ENCODE peak calls at places on chromosomes 11 and 22, in six cellular contexts. K is endothelial cell of umbilical vein, G is foreskin fibroblast, E is pancreas, Z is choroid plexus epithelial cell, O is IMR-90. I is an unnamed sample.
A peak's percentile ranks its signal among the peaks of the same experiment; 100 is the strongest.

GRCh38 chr11:73716153-73717056 is 44.5 kb downstream of the RAB6A start:
- DNase-seq in K (peak; percentile 4), G (no peak), E (no peak), Z (no peak), O (peak; percentile 2), I (peak; percentile 26)

GRCh38 chr11:63592975-63593395 is 21.2 kb downstream of the PLAAT3 start:
- DNase-seq in K (no peak), G (no peak), E (no peak), Z (peak; percentile 77), O (peak; percentile 44), I (peak; percentile 45)

GRCh38 chr11:364991-365390 is 4.3 kb upstream of the B4GALNT4 start:
- DNase-seq in K (no peak), G (no peak), E (no peak), Z (no peak), O (no peak), I (no peak)

GRCh38 chr22:17013396-17014100 is 5.5 kb upstream of the GAB4 start:
- DNase-seq in K (no peak), G (no peak), E (no peak), Z (no peak), O (no peak), I (no peak)

GRCh38 chr11:27084407-27084985 is 43.9 kb downstream of the BBOX1 start:
- DNase-seq in K (no peak), G (peak; percentile 33), E (no peak), Z (peak; percentile 60), O (peak; percentile 30), I (no peak)

GRCh38 chr22:49238181-49239141 is 589.2 kb downstream of the BRD1 start:
- DNase-seq in K (no peak), G (no peak), E (no peak), Z (no peak), O (no peak), I (no peak)

GRCh38 chr22:39282642-39283311 is 36.6 kb downstream of the RPL3 start:
- DNase-seq in K (peak; percentile 89), G (no peak), E (no peak), Z (no peak), O (no peak), I (peak; percentile 28)

GRCh38 chr11:72836111-72836510 is 21.9 kb downstream of the ATG16L2 start:
- DNase-seq in K (peak; percentile 37), G (no peak), E (no peak), Z (no peak), O (no peak), I (no peak)

GRCh38 chr22:36453266-36453607 is 28.2 kb downstream of the TXN2 start:
- DNase-seq in K (no peak), G (no peak), E (no peak), Z (no peak), O (no peak), I (no peak)

GRCh38 chr22:20567993-20568417 is 60.6 kb downstream of the MED15 start:
- DNase-seq in K (no peak), G (peak; percentile 67), E (no peak), Z (peak; percentile 75), O (peak; percentile 59), I (peak; percentile 60)

GRCh38 chr11:75279273-75279672 is 38.7 kb downstream of the TPBGL start:
- DNase-seq in K (no peak), G (no peak), E (peak; percentile 8), Z (peak; percentile 21), O (peak; percentile 35), I (no peak)

GRCh38 chr11:122813176-122813917 is 25.0 kb upstream of the CRTAM start:
- DNase-seq in K (no peak), G (no peak), E (no peak), Z (no peak), O (no peak), I (no peak)

GRCh38 chr22:24994070-24994763 is 41.7 kb downstream of the KIAA1671 start:
- DNase-seq in K (no peak), G (no peak), E (no peak), Z (no peak), O (no peak), I (no peak)

GRCh38 chr22:28813772-28814518 is 13.6 kb upstream of the XBP1 start:
- DNase-seq in K (no peak), G (no peak), E (no peak), Z (no peak), O (no peak), I (no peak)

GRCh38 chr11:330307-330693 is 9.6 kb upstream of the IFITM3 start:
- DNase-seq in K (no peak), G (no peak), E (no peak), Z (no peak), O (no peak), I (no peak)

GRCh38 chr22:26487996-26488395 is 4.3 kb downstream of the SRRD start:
- DNase-seq in K (no peak), G (no peak), E (no peak), Z (peak; percentile 17), O (no peak), I (no peak)

GRCh38 chr11:40290031-40290650 is 1169.3 kb downstream of the LRRC4C start:
- DNase-seq in K (no peak), G (no peak), E (no peak), Z (no peak), O (peak; percentile 1), I (no peak)

GRCh38 chr11:64152841-64153691 is 12.8 kb downstream of the MACROD1 start:
- DNase-seq in K (peak; percentile 42), G (no peak), E (peak; percentile 90), Z (peak; percentile 42), O (peak; percentile 20), I (peak; percentile 42)

GRCh38 chr11:16902182-16902581 is 112.0 kb downstream of the PLEKHA7 start:
- DNase-seq in K (no peak), G (no peak), E (no peak), Z (peak; percentile 8), O (peak; percentile 21), I (no peak)

GRCh38 chr11:9362393-9362863 is 22.0 kb upstream of the IPO7 start:
- DNase-seq in K (no peak), G (no peak), E (no peak), Z (no peak), O (no peak), I (no peak)

GRCh38 chr11:996681-997080 is 39.8 kb downstream of the MUC6 start:
- DNase-seq in K (no peak), G (no peak), E (no peak), Z (no peak), O (no peak), I (no peak)

GRCh38 chr22:46370584-46371373 is 35.3 kb downstream of the TRMU start:
- DNase-seq in K (no peak), G (no peak), E (no peak), Z (no peak), O (no peak), I (no peak)

GRCh38 chr11:123206671-123207421 is 11.8 kb upstream of the CLMP start:
- DNase-seq in K (no peak), G (no peak), E (no peak), Z (no peak), O (peak; percentile 38), I (no peak)

GRCh38 chr11:108933630-108934029 is 268.8 kb downstream of the DDX10 start:
- DNase-seq in K (no peak), G (peak; percentile 45), E (no peak), Z (peak; percentile 69), O (peak; percentile 85), I (peak; percentile 51)

GRCh38 chr11:131253142-131253884 is 117.1 kb upstream of the NTM start:
- DNase-seq in K (no peak), G (no peak), E (no peak), Z (no peak), O (no peak), I (no peak)

GRCh38 chr11:63510360-63511130 is 4.7 kb downstream of the LGALS12 start:
- DNase-seq in K (no peak), G (no peak), E (no peak), Z (peak; percentile 75), O (no peak), I (peak; percentile 53)

DNA sequence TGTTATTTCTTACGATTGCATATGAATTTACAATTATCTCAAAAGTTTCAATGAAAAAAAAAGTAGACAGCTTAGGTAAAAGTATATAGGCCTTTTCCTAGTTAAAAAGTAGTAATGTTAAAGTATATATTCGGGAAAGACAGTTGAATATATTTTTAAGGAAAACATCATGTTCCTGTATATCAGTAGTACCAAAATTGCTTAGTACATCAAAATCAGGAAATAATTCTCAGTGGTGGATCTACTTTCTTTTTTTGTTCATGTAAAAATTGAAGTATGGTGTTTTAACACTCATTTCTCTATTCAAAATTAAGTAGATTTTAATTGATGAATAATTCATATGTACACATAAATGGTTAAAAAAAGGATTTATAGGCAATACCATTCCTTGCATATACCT is 73.9 kb downstream of the USP47 start:
- DNase-seq in K (no peak), G (no peak), E (no peak), Z (no peak), O (no peak), I (no peak)
- H3K4me3 ChIP-seq in K (no peak overlapping the region), G (no peak overlapping the region), E (no peak overlapping the region), Z (no peak overlapping the region), O (no peak overlapping the region), I (no peak overlapping the region)

DNA sequence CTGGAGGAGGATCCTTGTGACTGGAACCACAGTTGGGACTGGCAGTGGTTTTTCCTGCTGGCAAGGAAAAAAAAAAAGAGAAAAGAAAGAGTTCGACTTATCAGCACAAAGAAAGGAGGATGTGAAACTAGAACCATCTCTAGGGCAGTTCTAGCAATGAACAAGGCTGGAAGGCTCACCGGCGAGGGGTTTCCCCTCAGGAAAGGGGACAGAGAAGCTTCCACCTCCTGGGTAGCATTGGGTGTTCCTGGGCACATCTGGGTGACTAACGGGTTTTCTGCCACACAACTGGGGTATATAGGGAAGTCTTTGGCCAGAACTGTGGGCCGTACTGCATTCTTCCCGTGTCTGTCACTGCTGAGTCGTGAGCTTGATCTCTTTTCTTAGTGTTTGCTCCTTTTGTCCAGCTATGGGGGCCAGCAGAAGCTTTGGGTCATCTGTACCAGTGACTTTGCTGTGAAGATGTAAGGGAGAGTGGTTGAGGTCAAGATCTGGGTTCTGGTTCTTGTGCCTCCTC is 109.4 kb upstream of the OR4B1 start:
- DNase-seq in K (no peak), G (peak; percentile 74), E (no peak), Z (no peak), O (peak; percentile 67), I (no peak)
- H3K4me3 ChIP-seq in K (no peak overlapping the region), G (no peak overlapping the region), E (no peak overlapping the region), Z (no peak overlapping the region), O (no peak overlapping the region), I (no peak overlapping the region)

DNA sequence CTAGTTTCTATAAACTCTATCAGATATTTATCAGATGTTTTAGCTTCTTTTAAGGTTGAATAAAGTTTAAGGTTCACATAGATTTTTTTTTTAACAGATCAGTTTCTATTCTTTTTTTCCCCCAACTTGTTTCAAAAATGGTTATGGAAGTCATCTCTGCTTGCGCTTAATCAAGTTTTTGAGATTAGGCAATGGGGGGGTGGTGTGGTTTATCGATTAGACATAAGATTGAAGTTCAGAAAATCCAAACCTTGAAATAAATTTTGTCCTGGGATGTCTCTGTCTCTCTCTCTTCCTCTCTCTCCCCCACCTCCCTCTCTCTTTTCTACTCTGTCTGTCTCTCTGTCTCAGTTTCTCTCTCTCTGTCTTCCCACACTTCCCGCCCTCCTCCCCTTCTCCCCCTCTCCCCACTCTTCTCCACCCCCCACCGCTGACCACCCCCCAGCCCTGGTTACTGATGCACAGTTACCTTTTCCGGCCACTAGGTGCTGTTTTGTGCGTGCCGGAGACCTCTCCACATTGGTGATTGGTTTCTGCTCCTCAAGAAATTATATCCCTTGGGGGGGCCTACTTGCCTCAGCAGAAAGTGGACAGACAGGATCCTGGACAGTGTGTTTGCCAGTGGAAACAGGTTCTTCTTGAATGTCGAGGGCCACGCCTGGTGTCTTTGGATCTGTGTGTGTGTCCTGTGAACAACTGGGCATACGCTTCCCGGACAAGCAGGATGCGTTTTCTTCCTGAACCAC is 29.7 kb upstream of the ANO1 start:
- DNase-seq in K (no peak), G (no peak), E (no peak), Z (peak; percentile 17), O (no peak), I (no peak)
- H3K4me3 ChIP-seq in K (no peak overlapping the region), G (no peak overlapping the region), E (no peak overlapping the region), Z (no peak overlapping the region), O (no peak overlapping the region), I (no peak overlapping the region)

GRCh38 chr11:10451399-10452116 is 3.5 kb upstream of the AMPD3 start:
- DNase-seq in K (no peak), G (no peak), E (no peak), Z (no peak), O (no peak), I (no peak)
- H3K4me3 ChIP-seq in K (no peak overlapping the region), G (no peak overlapping the region), E (peak overlapping the region; percentile 57), Z (no peak overlapping the region), O (no peak overlapping the region), I (no peak overlapping the region)

I was measured in fibroblast of pulmonary artery.